ENCODE peak calls at places on chromosome 11, in ten cellular contexts. A, P, Z, S, H, F, Q, E, I and B are unnamed samples.

GRCh38 chr11:134514354-134514951 is 102.4 kb upstream of the B3GAT1 start:
- DNase-seq in A (no peak), P (no peak), Z (no peak), S (no peak), H (peak; percentile 34), F (no peak), Q (no peak), E (peak; percentile 44), I (no peak), B (no peak)

GRCh38 chr11:82547163-82547560 is 186.5 kb downstream of the FAM181B start:
- DNase-seq in A (no peak), P (no peak), Z (no peak), S (no peak), H (no peak), F (no peak), Q (no peak), E (no peak), I (no peak), B (no peak)

GRCh38 chr11:64339754-64340408 is at the start of gene CCDC88B:
- DNase-seq in A (peak; percentile 89), P (peak; percentile 47), Z (peak; percentile 67), S (peak; percentile 91), H (peak; percentile 70), F (peak; percentile 94), Q (peak; percentile 89), E (no peak), I (no peak), B (no peak)

GRCh38 chr11:108697872-108698473 is 33.1 kb downstream of the DDX10 start:
- DNase-seq in A (peak; percentile 45), P (peak; percentile 65), Z (no peak), S (peak; percentile 59), H (peak; percentile 44), F (peak; percentile 67), Q (no peak), E (peak; percentile 76), I (peak; percentile 43), B (peak; percentile 77)

GRCh38 chr11:1297576-1298473 is 11.6 kb downstream of the TOLLIP start:
- DNase-seq in A (no peak), P (no peak), Z (no peak), S (no peak), H (peak; percentile 86), F (no peak), Q (peak; percentile 58), E (peak; percentile 26), I (no peak), B (no peak)

GRCh38 chr11:1937616-1938342 is 9.4 kb upstream of the MRPL23 start:
- DNase-seq in A (peak; percentile 0), P (no peak), Z (no peak), S (peak; percentile 5), H (peak; percentile 40), F (no peak), Q (peak; percentile 59), E (no peak), I (no peak), B (no peak)

GRCh38 chr11:119892311-119892808 is 163.4 kb upstream of the NECTIN1 start:
- DNase-seq in A (no peak), P (peak; percentile 11), Z (no peak), S (no peak), H (no peak), F (no peak), Q (no peak), E (no peak), I (no peak), B (no peak)

GRCh38 chr11:75872887-75873416 is 57.9 kb downstream of the UVRAG start:
- DNase-seq in A (no peak), P (no peak), Z (no peak), S (no peak), H (no peak), F (no peak), Q (no peak), E (no peak), I (no peak), B (no peak)

GRCh38 chr11:79694368-79694767 is 253.5 kb upstream of the TENM4 start:
- DNase-seq in A (no peak), P (no peak), Z (no peak), S (no peak), H (no peak), F (no peak), Q (no peak), E (no peak), I (no peak), B (no peak)

GRCh38 chr11:75135021-75135650 is 15.8 kb upstream of the SLCO2B1 start:
- DNase-seq in A (no peak), P (no peak), Z (no peak), S (no peak), H (no peak), F (no peak), Q (no peak), E (no peak), I (no peak), B (no peak)

GRCh38 chr11:111735262-111736116 is 30.7 kb downstream of the PPP2R1B start:
- DNase-seq in A (no peak), P (peak; percentile 88), Z (no peak), S (no peak), H (peak; percentile 85), F (no peak), Q (no peak), E (peak; percentile 57), I (peak; percentile 93), B (no peak)

GRCh38 chr11:65366340-65366773 is 11.8 kb downstream of the TIGD3 start:
- DNase-seq in A (peak; percentile 32), P (peak; percentile 50), Z (no peak), S (peak; percentile 49), H (no peak), F (peak; percentile 78), Q (peak; percentile 59), E (peak; percentile 74), I (peak; percentile 71), B (peak; percentile 91)

GRCh38 chr11:68469122-68469521 is 8.6 kb downstream of the PPP6R3 start:
- DNase-seq in A (no peak), P (no peak), Z (no peak), S (no peak), H (peak; percentile 80), F (no peak), Q (no peak), E (no peak), I (no peak), B (no peak)

GRCh38 chr11:115501504-115501894 is 2.7 kb downstream of the CADM1 start:
- DNase-seq in A (no peak), P (no peak), Z (no peak), S (no peak), H (no peak), F (no peak), Q (no peak), E (no peak), I (no peak), B (no peak)

GRCh38 chr11:100719809-100720221 is 32.7 kb downstream of the ARHGAP42 start:
- DNase-seq in A (no peak), P (peak; percentile 80), Z (no peak), S (no peak), H (peak; percentile 72), F (no peak), Q (no peak), E (peak; percentile 88), I (peak; percentile 77), B (peak; percentile 63)

GRCh38 chr11:9664276-9665171 is 647 bp downstream of the SWAP70 start:
- DNase-seq in A (peak; percentile 42), P (peak; percentile 39), Z (peak; percentile 4), S (no peak), H (peak; percentile 46), F (no peak), Q (peak; percentile 61), E (no peak), I (peak; percentile 46), B (peak; percentile 74)

GRCh38 chr11:129846508-129847335 is 31.1 kb downstream of the TMEM45B start:
- DNase-seq in A (peak; percentile 34), P (no peak), Z (no peak), S (no peak), H (no peak), F (no peak), Q (no peak), E (no peak), I (peak; percentile 85), B (no peak)

GRCh38 chr11:2681408-2682145 is 18.2 kb downstream of the KCNQ1OT1 start:
- DNase-seq in A (no peak), P (no peak), Z (no peak), S (no peak), H (peak; percentile 3), F (no peak), Q (no peak), E (peak; percentile 22), I (no peak), B (no peak)

GRCh38 chr11:83836883-83837654 is 550.9 kb upstream of the CCDC90B start:
- DNase-seq in A (peak; percentile 23), P (peak; percentile 13), Z (no peak), S (peak; percentile 20), H (peak; percentile 61), F (peak; percentile 52), Q (no peak), E (peak; percentile 85), I (peak; percentile 65), B (peak; percentile 90)

GRCh38 chr11:86800076-86800955 is at the start of gene PRSS23:
- DNase-seq in A (peak; percentile 63), P (peak; percentile 52), Z (no peak), S (peak; percentile 27), H (peak; percentile 63), F (peak; percentile 22), Q (peak; percentile 74), E (peak; percentile 87), I (no peak), B (peak; percentile 67)

GRCh38 chr11:65645710-65646109 is 7.8 kb downstream of the SIPA1 start:
- DNase-seq in A (no peak), P (no peak), Z (no peak), S (no peak), H (no peak), F (no peak), Q (no peak), E (no peak), I (peak; percentile 46), B (no peak)

GRCh38 chr11:69480547-69481392 is 693 bp upstream of the LINC01488 start:
- DNase-seq in A (no peak), P (peak; percentile 66), Z (no peak), S (no peak), H (peak; percentile 75), F (no peak), Q (no peak), E (no peak), I (no peak), B (no peak)

GRCh38 chr11:80388536-80388935 is 947.7 kb upstream of the TENM4 start:
- DNase-seq in A (no peak), P (no peak), Z (no peak), S (no peak), H (no peak), F (no peak), Q (no peak), E (no peak), I (no peak), B (peak; percentile 8)